ENCODE peak calls at places on chromosomes 13 and 19, in four cellular contexts. E, J, W and L are unnamed samples.
A peak's percentile ranks its signal among the peaks of the same experiment; 100 is the strongest.

GRCh38 chr19:2624537-2625091 is 77.9 kb downstream of the GNG7 start:
- DNase-seq in J (no peak), W (no peak), E (peak; percentile 69), L (peak; percentile 57)

GRCh38 chr13:73440296-73440895 is 381.6 kb downstream of the KLF5 start:
- DNase-seq in J (no peak), W (no peak), E (no peak), L (no peak)

GRCh38 chr19:3457531-3458228 is 22.6 kb downstream of the SMIM24 start:
- DNase-seq in J (no peak), E (peak; percentile 48), W (no peak), L (no peak)

GRCh38 chr19:38020331-38020730 is 113.3 kb downstream of the SIPA1L3 start:
- DNase-seq in E (no peak), W (no peak), J (no peak), L (no peak)

GRCh38 chr13:74202129-74202528 is 67.9 kb upstream of the KLF12 start:
- DNase-seq in W (no peak), J (no peak), E (no peak), L (no peak)

GRCh38 chr19:47765522-47766358 is 12.8 kb upstream of the SELENOW start:
- DNase-seq in J (peak; percentile 54), E (peak; percentile 81), W (no peak), L (peak; percentile 77)

GRCh38 chr19:33227242-33227650 is 1.6 kb upstream of the SLC7A10 start:
- DNase-seq in J (peak; percentile 54), E (no peak), W (no peak), L (no peak)

GRCh38 chr19:13884726-13885591 is 8.0 kb downstream of the NANOS3 start:
- DNase-seq in W (no peak), J (no peak), E (no peak), L (no peak)

GRCh38 chr19:46000497-46001246 is 5.4 kb downstream of the CCDC61 start:
- DNase-seq in W (peak; percentile 29), E (peak; percentile 51), J (no peak), L (no peak)

GRCh38 chr19:58170860-58171259 is 12.0 kb upstream of the ZNF274 start:
- DNase-seq in E (no peak), J (peak; percentile 59), W (no peak), L (no peak)

GRCh38 chr13:28584873-28585317 is 74.0 kb upstream of the POMP start:
- DNase-seq in W (no peak), J (peak; percentile 81), E (no peak), L (no peak)

GRCh38 chr19:17404621-17405249 is 695 bp downstream of the BST2 start:
- DNase-seq in E (no peak), W (no peak), J (no peak), L (no peak)

GRCh38 chr19:4357921-4358326 is 14.6 kb downstream of the MPND start:
- DNase-seq in W (no peak), J (no peak), E (no peak), L (no peak)

GRCh38 chr19:32539240-32539916 is 41.6 kb upstream of the PDCD5 start:
- DNase-seq in J (no peak), W (no peak), E (no peak), L (no peak)

GRCh38 chr13:92843549-92843948 is 383.1 kb upstream of the GPC6 start:
- DNase-seq in E (no peak), J (peak; percentile 53), W (no peak), L (no peak)

GRCh38 chr19:7917292-7918061 is 2.7 kb upstream of the SNAPC2 start:
- DNase-seq in J (peak; percentile 62), W (peak; percentile 55), E (no peak), L (no peak)

GRCh38 chr19:35226748-35227147 is 1.8 kb downstream of the FAM187B start:
- DNase-seq in W (peak; percentile 0), E (no peak), J (no peak), L (no peak)

GRCh38 chr19:46073268-46073922 is 32.6 kb upstream of the IGFL4 start:
- DNase-seq in W (no peak), J (no peak), E (no peak), L (no peak)

GRCh38 chr19:9865732-9866627 is 30.9 kb downstream of the PIN1 start:
- DNase-seq in J (no peak), E (no peak), W (no peak), L (no peak)

GRCh38 chr19:10228925-10229324 is 2.2 kb downstream of the S1PR2 start:
- DNase-seq in W (no peak), J (peak; percentile 44), E (no peak), L (no peak)